ENCODE peak calls at places on chromosomes 6 and 20, in six cellular contexts. A is PC-3, J is H1, G is fibroblast of lung, F is GM12878, L is A549. R is an unnamed sample.

GRCh38 chr6:79215233-79215824 is 19.2 kb downstream of the HMGN3 start:
- DNase-seq in J (no peak), L (no peak), G (peak; percentile 51), F (no peak), A (no peak), R (peak; percentile 44)

GRCh38 chr6:150406948-150407347 is 38.1 kb downstream of the IYD start:
- DNase-seq in L (no peak), G (no peak), A (no peak), J (no peak), F (no peak), R (no peak)

GRCh38 chr20:33635341-33635740 is 26.8 kb upstream of the C20orf144 start:
- DNase-seq in J (no peak), F (no peak), G (no peak), L (no peak), A (no peak), R (no peak)

GRCh38 chr6:2714359-2714895 is 36.3 kb downstream of the MYLK4 start:
- DNase-seq in J (no peak), L (no peak), A (peak; percentile 89), G (peak; percentile 97), F (no peak), R (peak; percentile 96)

GRCh38 chr6:36427781-36428345 is 14.8 kb downstream of the PXT1 start:
- DNase-seq in J (no peak), A (peak; percentile 29), L (no peak), G (peak; percentile 48), F (no peak), R (peak; percentile 30)

GRCh38 chr6:1952726-1953360 is 292.6 kb downstream of the GMDS start:
- DNase-seq in F (no peak), J (no peak), A (peak; percentile 97), L (peak; percentile 18), G (peak; percentile 99), R (peak; percentile 99)

GRCh38 chr20:35947489-35947888 is 6.8 kb downstream of the SCAND1 start:
- DNase-seq in G (peak; percentile 17), A (peak; percentile 56), L (peak; percentile 55), F (no peak), J (peak; percentile 58), R (no peak)

GRCh38 chr6:43965628-43966373 is 161.5 kb downstream of the MRPL14 start:
- DNase-seq in G (no peak), A (no peak), F (no peak), J (peak; percentile 38), L (no peak), R (no peak)

GRCh38 chr6:100217641-100218040 is 223.6 kb upstream of the MCHR2 start:
- DNase-seq in J (no peak), A (peak; percentile 23), G (no peak), L (no peak), F (no peak), R (no peak)

GRCh38 chr20:58847483-58847882 is 3.2 kb downstream of the GNAS-AS1 start:
- DNase-seq in F (no peak), L (no peak), J (no peak), G (no peak), A (no peak), R (no peak)

GRCh38 chr20:49593441-49594142 is 25.7 kb upstream of the PTGIS start:
- DNase-seq in L (no peak), J (no peak), G (no peak), F (no peak), A (peak; percentile 64), R (no peak)

GRCh38 chr6:27777614-27778355 is 134.4 kb downstream of the OR2B2 start:
- DNase-seq in F (no peak), J (peak; percentile 87), L (no peak), A (no peak), G (no peak), R (no peak)

GRCh38 chr6:38671885-38672467 is 31.0 kb downstream of the GLO1 start:
- DNase-seq in L (peak; percentile 56), G (peak; percentile 43), A (peak; percentile 78), J (no peak), F (peak; percentile 55), R (peak; percentile 29)

GRCh38 chr20:59743308-59743707 is 139.0 kb downstream of the PHACTR3 start:
- DNase-seq in F (no peak), G (no peak), J (no peak), A (no peak), L (no peak), R (no peak)

GRCh38 chr6:155483858-155484257 is 28.2 kb upstream of the NOX3 start:
- DNase-seq in A (no peak), L (no peak), G (peak; percentile 77), J (no peak), F (no peak), R (peak; percentile 78)

GRCh38 chr20:64193058-64193457 is 28.8 kb downstream of the MYT1 start:
- DNase-seq in G (no peak), J (no peak), A (no peak), L (no peak), F (no peak), R (no peak)

GRCh38 chr20:54476336-54476928 is 1.0 kb downstream of the DOK5 start:
- DNase-seq in F (no peak), A (no peak), L (no peak), G (no peak), J (no peak), R (no peak)

GRCh38 chr6:33634203-33634727 is 13.1 kb downstream of the ITPR3 start:
- DNase-seq in F (no peak), G (no peak), L (peak; percentile 18), J (no peak), A (no peak), R (no peak)

GRCh38 chr6:33607784-33608161 is 13.3 kb upstream of the ITPR3 start:
- DNase-seq in J (no peak), G (no peak), F (no peak), A (peak; percentile 33), L (peak; percentile 21), R (no peak)

GRCh38 chr6:158332237-158332636 is 20.0 kb downstream of the TULP4 start:
- DNase-seq in L (no peak), A (no peak), J (no peak), F (no peak), G (no peak), R (no peak)

GRCh38 chr6:6314601-6315000 is 5.9 kb downstream of the F13A1 start:
- DNase-seq in G (no peak), F (no peak), A (no peak), J (no peak), L (no peak), R (no peak)

GRCh38 chr6:155275808-155276480 is 12.1 kb downstream of the CLDN20 start:
- DNase-seq in F (no peak), J (no peak), L (no peak), A (no peak), G (peak; percentile 63), R (peak; percentile 45)

GRCh38 chr20:39876974-39877615 is 811.9 kb downstream of the MAFB start:
- DNase-seq in L (no peak), J (no peak), G (peak; percentile 55), A (no peak), F (no peak), R (peak; percentile 47)

GRCh38 chr20:44011251-44011940 is 96.7 kb downstream of the TOX2 start:
- DNase-seq in A (no peak), F (no peak), G (no peak), L (no peak), J (no peak), R (no peak)

GRCh38 chr6:36444470-36444869 is 1.7 kb downstream of the KCTD20 start:
- DNase-seq in G (peak; percentile 92), L (no peak), F (no peak), J (no peak), A (no peak), R (peak; percentile 90)

GRCh38 chr6:33958208-33958862 is 154.5 kb upstream of the MLN start:
- DNase-seq in G (no peak), A (peak; percentile 4), F (no peak), L (no peak), J (peak; percentile 82), R (no peak)

GRCh38 chr6:22636450-22636849 is 67.1 kb downstream of the HDGFL1 start:
- DNase-seq in F (no peak), G (peak; percentile 56), A (no peak), J (no peak), L (no peak), R (peak; percentile 44)

GRCh38 chr20:24339179-24339578 is 130.2 kb upstream of the SYNDIG1 start:
- DNase-seq in G (peak; percentile 1), J (no peak), L (no peak), F (no peak), A (no peak), R (no peak)

GRCh38 chr6:146876271-146877151 is 277.7 kb downstream of the ADGB start:
- DNase-seq in L (no peak), J (no peak), G (peak; percentile 19), A (peak; percentile 50), F (no peak), R (no peak)

GRCh38 chr20:58045579-58045978 is 182.9 kb downstream of the ANKRD60 start:
- DNase-seq in J (peak; percentile 28), L (no peak), F (no peak), A (no peak), G (no peak), R (no peak)

GRCh38 chr6:652865-653264 is 4.0 kb downstream of the HUS1B start:
- DNase-seq in L (no peak), A (no peak), G (no peak), F (no peak), J (no peak), R (no peak)

GRCh38 chr6:161169060-161169459 is 104.8 kb downstream of the AGPAT4 start:
- DNase-seq in F (no peak), L (no peak), J (no peak), G (no peak), A (no peak), R (no peak)

GRCh38 chr6:161171207-161171606 is 102.7 kb downstream of the AGPAT4 start:
- DNase-seq in J (no peak), A (no peak), L (no peak), G (no peak), F (no peak), R (no peak)

GRCh38 chr6:161168281-161168891 is 105.5 kb downstream of the AGPAT4 start:
- DNase-seq in G (peak; percentile 97), F (no peak), J (no peak), L (peak; percentile 6), A (peak; percentile 96), R (peak; percentile 97)

GRCh38 chr6:161166677-161167076 is 107.2 kb downstream of the AGPAT4 start:
- DNase-seq in F (no peak), G (no peak), L (no peak), J (no peak), A (no peak), R (no peak)

GRCh38 chr6:161169690-161170089 is 104.2 kb downstream of the AGPAT4 start:
- DNase-seq in G (peak; percentile 82), J (no peak), A (no peak), F (no peak), L (no peak), R (peak; percentile 75)
- H3K4me2 ChIP-seq in G (no peak overlapping the region), J (no peak overlapping the region), A (no peak overlapping the region), F (peak overlapping the region; percentile 28), L (no peak overlapping the region), R (peak overlapping the region; percentile 17)

GRCh38 chr6:75272145-75272840 is 12.3 kb downstream of the TMEM30A start:
- DNase-seq in J (no peak), F (no peak), L (no peak), G (peak; percentile 82), A (no peak), R (peak; percentile 75)
- H3K4me1 ChIP-seq in J (peaks cover 17% of the 10 kb centered on the region), F (no peaks in the 10 kb centered on the region), L (peaks cover 59% of the 10 kb centered on the region), G (peaks cover 21% of the 10 kb centered on the region), A (peaks cover 35% of the 10 kb centered on the region), R (peaks cover 17% of the 10 kb centered on the region)

GRCh38 chr6:16669227-16669626 is 92.0 kb downstream of the ATXN1 start:
- DNase-seq in L (no peak), F (no peak), J (no peak), G (peak; percentile 82), A (peak; percentile 93), R (peak; percentile 80)
- H3K4me2 ChIP-seq in L (peak overlapping the region; percentile 47), F (no peak overlapping the region), J (no peak overlapping the region), G (no peak overlapping the region), A (peak overlapping the region; percentile 74), R (peak overlapping the region; percentile 66)

GRCh38 chr6:136958168-136958567 is 36.1 kb downstream of the SLC35D3 start:
- DNase-seq in L (no peak), J (no peak), A (no peak), F (no peak), G (no peak), R (no peak)
- H3K4me1 ChIP-seq in L (no peaks in the 10 kb centered on the region), J (peaks cover 13% of the 10 kb centered on the region), A (no peaks in the 10 kb centered on the region), F (peaks cover 4% of the 10 kb centered on the region), G (no peaks in the 10 kb centered on the region), R (no peaks in the 10 kb centered on the region)

R was measured in astrocyte.